ENCODE peak calls at places on chromosomes 12 and 14, in ten cellular contexts. One of them, this sample, is unnamed.

GRCh38 chr14:104138098-104138890 is at the start of gene KIF26A:
- DNase-seq in GM23338: peak; percentile 75
- DNase-seq in breast epithelium: no peak
- DNase-seq in HCT116: peak; percentile 51
- DNase-seq in Panc1: no peak
- DNase-seq in prostate gland: no peak
- DNase-seq in HepG2: no peak
- DNase-seq in suprapubic skin: peak; percentile 66
- DNase-seq in H1: peak; percentile 85
- DNase-seq in spleen: peak; percentile 78
- DNase-seq in this sample: no peak

GRCh38 chr12:27344246-27344645 is 11.6 kb downstream of the BMAL2 start:
- DNase-seq in HCT116: no peak
- DNase-seq in suprapubic skin: no peak
- DNase-seq in breast epithelium: no peak
- DNase-seq in HepG2: no peak
- DNase-seq in H1: no peak
- DNase-seq in prostate gland: no peak
- DNase-seq in GM23338: no peak
- DNase-seq in Panc1: no peak
- DNase-seq in spleen: no peak
- DNase-seq in this sample: no peak

GRCh38 chr12:66679441-66680069 is 679 bp upstream of the GRIP1 start:
- DNase-seq in Panc1: no peak
- DNase-seq in HepG2: no peak
- DNase-seq in prostate gland: no peak
- DNase-seq in breast epithelium: no peak
- DNase-seq in spleen: no peak
- DNase-seq in GM23338: no peak
- DNase-seq in suprapubic skin: no peak
- DNase-seq in H1: no peak
- DNase-seq in HCT116: no peak
- DNase-seq in this sample: no peak

GRCh38 chr12:43292699-43293098 is 259.3 kb downstream of the ADAMTS20 start:
- DNase-seq in GM23338: no peak
- DNase-seq in Panc1: no peak
- DNase-seq in spleen: no peak
- DNase-seq in breast epithelium: no peak
- DNase-seq in suprapubic skin: no peak
- DNase-seq in HepG2: no peak
- DNase-seq in H1: no peak
- DNase-seq in HCT116: no peak
- DNase-seq in prostate gland: no peak
- DNase-seq in this sample: no peak

GRCh38 chr12:1206118-1206734 is 215.2 kb downstream of the ERC1 start:
- DNase-seq in GM23338: no peak
- DNase-seq in H1: no peak
- DNase-seq in breast epithelium: no peak
- DNase-seq in Panc1: no peak
- DNase-seq in suprapubic skin: no peak
- DNase-seq in spleen: no peak
- DNase-seq in HCT116: no peak
- DNase-seq in HepG2: no peak
- DNase-seq in prostate gland: no peak
- DNase-seq in this sample: no peak

GRCh38 chr12:57864382-57864781 is 17.9 kb upstream of the CTDSP2 start:
- DNase-seq in GM23338: peak; percentile 66
- DNase-seq in spleen: no peak
- DNase-seq in H1: no peak
- DNase-seq in Panc1: no peak
- DNase-seq in breast epithelium: no peak
- DNase-seq in prostate gland: peak; percentile 10
- DNase-seq in HCT116: no peak
- DNase-seq in suprapubic skin: no peak
- DNase-seq in HepG2: no peak
- DNase-seq in this sample: no peak

GRCh38 chr12:102478416-102479098 is 1.8 kb downstream of the IGF1 start:
- DNase-seq in prostate gland: no peak
- DNase-seq in GM23338: peak; percentile 62
- DNase-seq in HepG2: no peak
- DNase-seq in suprapubic skin: no peak
- DNase-seq in H1: no peak
- DNase-seq in HCT116: no peak
- DNase-seq in spleen: no peak
- DNase-seq in breast epithelium: no peak
- DNase-seq in Panc1: no peak
- DNase-seq in this sample: peak; percentile 28

GRCh38 chr12:55673638-55674037 is 34.1 kb downstream of the ITGA7 start:
- DNase-seq in HCT116: no peak
- DNase-seq in breast epithelium: no peak
- DNase-seq in prostate gland: no peak
- DNase-seq in H1: no peak
- DNase-seq in Panc1: no peak
- DNase-seq in GM23338: no peak
- DNase-seq in spleen: no peak
- DNase-seq in suprapubic skin: no peak
- DNase-seq in HepG2: no peak
- DNase-seq in this sample: no peak

GRCh38 chr12:65203376-65203775 is 34.0 kb downstream of the LEMD3 start:
- DNase-seq in suprapubic skin: no peak
- DNase-seq in prostate gland: no peak
- DNase-seq in H1: no peak
- DNase-seq in HCT116: no peak
- DNase-seq in GM23338: no peak
- DNase-seq in spleen: no peak
- DNase-seq in HepG2: no peak
- DNase-seq in Panc1: no peak
- DNase-seq in breast epithelium: no peak
- DNase-seq in this sample: no peak

DNA sequence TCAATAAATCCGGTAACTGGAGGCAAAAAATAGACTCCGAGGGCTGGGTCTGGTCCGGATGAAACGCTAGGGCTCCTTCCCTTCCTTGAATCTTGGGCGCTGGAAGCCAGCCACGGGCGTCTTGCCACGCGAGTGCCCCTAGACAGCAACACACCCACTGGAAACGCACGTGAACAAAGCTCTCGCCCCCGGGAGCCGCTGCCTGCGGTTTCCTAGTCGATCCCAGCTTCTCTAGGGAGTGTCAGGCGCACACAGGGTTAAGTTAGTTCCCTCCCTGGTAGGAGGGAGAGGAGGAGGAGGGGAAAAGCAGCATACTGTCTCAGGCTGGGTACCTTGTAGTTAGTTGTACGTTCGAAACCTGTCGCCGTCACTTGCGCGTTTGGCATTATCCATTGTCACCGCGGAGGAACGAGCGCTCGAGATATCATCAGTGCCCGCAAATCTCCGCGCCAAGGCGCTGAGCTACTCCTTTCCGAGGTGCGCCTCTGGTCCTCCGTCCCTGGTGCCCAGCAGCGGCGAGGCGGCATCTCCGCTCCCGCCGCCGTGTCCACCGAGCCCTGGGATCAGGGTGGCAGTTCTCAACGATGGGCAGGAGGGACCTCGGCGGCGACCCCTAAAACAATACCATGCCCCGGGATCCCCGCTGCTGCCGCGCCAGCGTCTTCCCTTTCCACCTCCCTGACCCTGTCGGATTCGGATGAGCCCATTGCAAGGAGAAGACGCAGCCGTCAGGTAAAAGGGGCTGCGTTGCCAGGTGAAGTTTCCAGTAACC is at the start of gene FLRT2:
- DNase-seq in HCT116: no peak
- DNase-seq in breast epithelium: no peak
- DNase-seq in HepG2: no peak
- DNase-seq in suprapubic skin: peak; percentile 83
- DNase-seq in prostate gland: no peak
- DNase-seq in H1: peak; percentile 77
- DNase-seq in Panc1: no peak
- DNase-seq in GM23338: peak; percentile 72
- DNase-seq in spleen: peak; percentile 77
- DNase-seq in this sample: peak; percentile 39
- TF ChIP-seq POLR2AphosphoS5 in HCT116: no peak
- TF ChIP-seq POLR2AphosphoS5 in breast epithelium: no peak
- TF ChIP-seq POLR2AphosphoS5 in HepG2: no peak
- TF ChIP-seq POLR2AphosphoS5 in suprapubic skin: no peak
- TF ChIP-seq POLR2AphosphoS5 in prostate gland: no peak
- TF ChIP-seq POLR2AphosphoS5 in H1: no peak
- TF ChIP-seq POLR2AphosphoS5 in Panc1: no peak
- TF ChIP-seq POLR2AphosphoS5 in GM23338: no peak
- TF ChIP-seq POLR2AphosphoS5 in spleen: no peak
- TF ChIP-seq POLR2AphosphoS5 in this sample: no peak

DNA sequence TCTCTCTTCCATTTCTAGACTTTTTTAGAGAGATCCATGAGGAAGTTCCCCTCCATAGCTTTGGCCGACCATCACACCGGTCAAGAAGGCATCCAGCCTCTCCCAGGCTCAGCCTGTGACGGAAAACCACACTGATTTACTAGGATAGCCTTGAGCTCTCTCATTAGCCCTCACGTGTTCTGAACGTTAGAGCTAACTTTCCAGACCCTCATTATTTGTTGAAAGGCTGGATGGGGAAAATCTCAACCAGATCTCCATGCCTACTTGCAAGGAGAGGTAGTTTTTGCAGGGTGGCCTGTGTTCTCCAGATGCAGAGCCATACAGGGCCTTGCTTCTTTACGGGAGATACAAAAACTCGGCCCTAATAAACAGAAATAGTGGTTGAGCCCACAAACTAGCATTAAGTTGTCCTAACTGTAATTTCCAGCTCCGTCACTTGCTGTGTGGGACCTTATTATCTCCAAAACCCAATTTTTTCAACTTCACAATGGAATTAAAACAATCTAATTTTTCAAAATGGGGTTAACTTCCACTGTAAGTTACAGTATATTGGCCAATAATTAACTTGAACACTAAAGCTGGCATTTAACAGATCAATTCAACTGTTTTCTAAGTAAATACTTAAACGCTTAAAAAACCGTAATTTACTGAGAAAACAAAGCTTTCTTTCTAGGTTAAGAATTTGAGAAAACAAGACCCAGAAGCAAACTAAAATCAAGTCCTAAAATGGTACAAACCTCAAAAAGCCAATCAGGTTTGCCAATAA is 65.3 kb downstream of the KLHL28 start:
- DNase-seq in Panc1: no peak
- DNase-seq in breast epithelium: no peak
- DNase-seq in prostate gland: no peak
- DNase-seq in H1: no peak
- DNase-seq in HepG2: peak; percentile 33
- DNase-seq in spleen: no peak
- DNase-seq in GM23338: no peak
- DNase-seq in HCT116: no peak
- DNase-seq in suprapubic skin: no peak
- DNase-seq in this sample: no peak
- H3K4me1 ChIP-seq in Panc1: no peaks in the 10 kb centered on the region
- H3K4me1 ChIP-seq in breast epithelium: peaks cover 7% of the 10 kb centered on the region
- H3K4me1 ChIP-seq in prostate gland: no peaks in the 10 kb centered on the region
- H3K4me1 ChIP-seq in H1: no peaks in the 10 kb centered on the region
- H3K4me1 ChIP-seq in HepG2: peaks cover 25% of the 10 kb centered on the region
- H3K4me1 ChIP-seq in spleen: no peaks in the 10 kb centered on the region
- H3K4me1 ChIP-seq in GM23338: peaks cover 14% of the 10 kb centered on the region
- H3K4me1 ChIP-seq in HCT116: peaks cover 14% of the 10 kb centered on the region
- H3K4me1 ChIP-seq in suprapubic skin: peaks cover 17% of the 10 kb centered on the region
- H3K4me1 ChIP-seq in this sample: peaks cover 19% of the 10 kb centered on the region

GRCh38 chr12:88633312-88633711 is 53.0 kb upstream of the KITLG start:
- DNase-seq in GM23338: peak; percentile 21
- DNase-seq in suprapubic skin: no peak
- DNase-seq in H1: no peak
- DNase-seq in HepG2: no peak
- DNase-seq in HCT116: no peak
- DNase-seq in spleen: no peak
- DNase-seq in Panc1: no peak
- DNase-seq in prostate gland: no peak
- DNase-seq in breast epithelium: no peak
- DNase-seq in this sample: no peak
- TF ChIP-seq CTCF in GM23338: peak; percentile 57
- TF ChIP-seq CTCF in suprapubic skin: no peak
- TF ChIP-seq CTCF in H1: no peak
- TF ChIP-seq CTCF in HepG2: no peak
- TF ChIP-seq CTCF in HCT116: peak; percentile 46
- TF ChIP-seq CTCF in spleen: no peak
- TF ChIP-seq CTCF in Panc1: peak; percentile 29
- TF ChIP-seq CTCF in prostate gland: peak; percentile 19
- TF ChIP-seq CTCF in breast epithelium: no peak
- TF ChIP-seq CTCF in this sample: no peak

GRCh38 chr12:93243689-93244513 is 133.8 kb upstream of the NUDT4 start:
- DNase-seq in spleen: no peak
- DNase-seq in Panc1: no peak
- DNase-seq in HepG2: peak; percentile 89
- DNase-seq in HCT116: no peak
- DNase-seq in GM23338: no peak
- DNase-seq in H1: no peak
- DNase-seq in suprapubic skin: no peak
- DNase-seq in breast epithelium: no peak
- DNase-seq in prostate gland: peak; percentile 56
- DNase-seq in this sample: no peak
- TF ChIP-seq POLR2AphosphoS5 in spleen: peak; percentile 76
- TF ChIP-seq POLR2AphosphoS5 in Panc1: no peak
- TF ChIP-seq POLR2AphosphoS5 in HepG2: no peak
- TF ChIP-seq POLR2AphosphoS5 in HCT116: no peak
- TF ChIP-seq POLR2AphosphoS5 in GM23338: no peak
- TF ChIP-seq POLR2AphosphoS5 in H1: no peak
- TF ChIP-seq POLR2AphosphoS5 in suprapubic skin: peak; percentile 52
- TF ChIP-seq POLR2AphosphoS5 in breast epithelium: peak; percentile 21
- TF ChIP-seq POLR2AphosphoS5 in prostate gland: peak; percentile 86
- TF ChIP-seq POLR2AphosphoS5 in this sample: peak; percentile 65

DNA sequence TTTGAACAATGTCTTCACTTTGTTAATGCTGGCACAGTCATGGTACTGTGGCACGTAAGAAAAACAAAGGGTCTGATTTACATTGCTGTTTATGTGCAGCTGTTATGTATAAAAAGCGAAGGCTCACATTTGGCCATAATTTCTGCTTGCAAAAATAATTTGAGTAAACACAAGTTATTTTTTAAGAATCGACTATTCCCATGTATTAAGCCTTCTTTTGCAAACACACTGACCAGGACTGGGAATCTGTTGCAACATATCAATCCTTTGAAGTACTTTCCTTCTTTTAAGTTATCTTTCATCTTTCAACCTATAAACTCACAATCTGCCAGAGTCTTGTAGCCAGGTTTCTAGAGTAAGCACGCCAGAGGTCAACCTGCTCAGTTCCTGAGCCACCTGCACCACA is 145.4 kb upstream of the BMP4 start:
- DNase-seq in spleen: no peak
- DNase-seq in GM23338: no peak
- DNase-seq in breast epithelium: no peak
- DNase-seq in suprapubic skin: no peak
- DNase-seq in HCT116: no peak
- DNase-seq in H1: no peak
- DNase-seq in HepG2: peak; percentile 91
- DNase-seq in Panc1: no peak
- DNase-seq in prostate gland: no peak
- DNase-seq in this sample: no peak
- H3K4me1 ChIP-seq in spleen: no peaks in the 10 kb centered on the region
- H3K4me1 ChIP-seq in GM23338: peaks cover 9% of the 10 kb centered on the region
- H3K4me1 ChIP-seq in breast epithelium: no peaks in the 10 kb centered on the region
- H3K4me1 ChIP-seq in suprapubic skin: peaks cover 8% of the 10 kb centered on the region
- H3K4me1 ChIP-seq in HCT116: peaks cover 37% of the 10 kb centered on the region
- H3K4me1 ChIP-seq in H1: no peaks in the 10 kb centered on the region
- H3K4me1 ChIP-seq in HepG2: peaks cover 71% of the 10 kb centered on the region
- H3K4me1 ChIP-seq in Panc1: no peaks in the 10 kb centered on the region
- H3K4me1 ChIP-seq in prostate gland: no peaks in the 10 kb centered on the region
- H3K4me1 ChIP-seq in this sample: peaks cover 9% of the 10 kb centered on the region

This sample was measured in stomach.